ENCODE peak calls at places on chromosomes 3 and 15, in six cellular contexts. R is keratinocyte; A is right atrium auricular region; J is stimulated activated CD4-positive, alpha-beta T cell treated with anti-CD3 and anti-CD28 coated beads, Interleukin-12 subunit alpha, Interleukin-12 subunit beta, amount 100 ng/mL, for 48 hours; O is activated naive CD8-positive, alpha-beta T cell treated with anti-CD3 and anti-CD28 coated beads, Interleukin-2, amount 50 U/mL, for 24 hours; Q is head of caudate nucleus. T is an unnamed sample.
A peak's percentile ranks its signal among the peaks of the same experiment; 100 is the strongest.

GRCh38 chr3:60276615-60277014 is 974.6 kb downstream of the FHIT start:
- DNase-seq in R (no peak), A (no peak), J (no peak), O (no peak), Q (no peak), T (no peak)

GRCh38 chr3:6438031-6438430 is 422.9 kb upstream of the GRM7 start:
- DNase-seq in R (no peak), A (no peak), J (no peak), O (no peak), Q (no peak), T (no peak)

GRCh38 chr15:48992545-48992944 is 28.8 kb upstream of the SHC4 start:
- DNase-seq in R (no peak), A (no peak), J (no peak), O (no peak), Q (no peak), T (no peak)

GRCh38 chr3:169264711-169265110 is 398.8 kb downstream of the MECOM start:
- DNase-seq in R (no peak), A (peak; percentile 64), J (no peak), O (no peak), Q (no peak), T (no peak)

GRCh38 chr3:178325330-178325729 is 210.9 kb upstream of the KCNMB2 start:
- DNase-seq in R (no peak), A (no peak), J (no peak), O (no peak), Q (no peak), T (peak; percentile 12)

GRCh38 chr15:89680282-89680873 is 1.2 kb upstream of the PLIN1 start:
- DNase-seq in R (no peak), A (peak; percentile 87), J (no peak), O (no peak), Q (no peak), T (no peak)

GRCh38 chr3:12999147-13000140 is 73.8 kb downstream of the IQSEC1 start:
- DNase-seq in R (no peak), A (peak; percentile 96), J (no peak), O (no peak), Q (peak; percentile 52), T (peak; percentile 97)

GRCh38 chr15:48084759-48085420 is 35.9 kb upstream of the SLC24A5 start:
- DNase-seq in R (no peak), A (no peak), J (no peak), O (no peak), Q (no peak), T (peak; percentile 53)